ENCODE peak calls at places on chromosomes 5 and 9, in seven cellular contexts. Y is stimulated activated CD4-positive, alpha-beta T cell treated with anti-CD3 and anti-CD28 coated beads, Interleukin-15, amount 100 ng/mL, for 24 hours; G is hypothalamus; R is hippocampal formation; U is stimulated activated naive CD4-positive, alpha-beta T cell; N is Right ventricle myocardium inferior; K is cardiac fibroblast. C is an unnamed sample.

GRCh38 chr5:127001621-127002296 is 28.6 kb downstream of the MARCHF3 start:
- DNase-seq in Y (no peak), G (no peak), R (no peak), U (no peak), N (no peak), K (peak; percentile 92), C (no peak)

GRCh38 chr5:139649082-139649991 is 1.2 kb downstream of the CXXC5 start:
- DNase-seq in Y (peak; percentile 32), G (no peak), R (no peak), U (peak; percentile 28), N (peak; percentile 74), K (peak; percentile 38), C (peak; percentile 66)

GRCh38 chr5:159905496-159905895 is 10.8 kb upstream of the ADRA1B start:
- DNase-seq in Y (no peak), G (no peak), R (no peak), U (no peak), N (no peak), K (peak; percentile 96), C (no peak)

GRCh38 chr9:71355884-71356283 is 234.5 kb upstream of the TRPM3 start:
- DNase-seq in Y (no peak), G (no peak), R (no peak), U (no peak), N (no peak), K (no peak), C (no peak)

GRCh38 chr5:4941957-4942830 is 197.9 kb upstream of the ADAMTS16 start:
- DNase-seq in Y (peak; percentile 21), G (no peak), R (no peak), U (no peak), N (no peak), K (no peak), C (peak; percentile 43)

GRCh38 chr9:114968710-114969109 is 38.3 kb upstream of the TNFSF8 start:
- DNase-seq in Y (no peak), G (no peak), R (no peak), U (no peak), N (no peak), K (peak; percentile 73), C (no peak)

GRCh38 chr9:110640736-110641135 is 27.9 kb upstream of the MUSK start:
- DNase-seq in Y (no peak), G (no peak), R (no peak), U (no peak), N (no peak), K (peak; percentile 17), C (no peak)

GRCh38 chr5:72608297-72608696 is 101.1 kb upstream of the ZNF366 start:
- DNase-seq in Y (no peak), G (peak; percentile 71), R (peak; percentile 68), U (no peak), N (no peak), K (peak; percentile 66), C (no peak)

GRCh38 chr9:15135167-15135792 is 171.7 kb downstream of the TTC39B start:
- DNase-seq in Y (peak; percentile 39), G (peak; percentile 41), R (peak; percentile 38), U (peak; percentile 65), N (no peak), K (peak; percentile 79), C (peak; percentile 35)

GRCh38 chr9:72185561-72185960 is 36.3 kb downstream of the GDA start:
- DNase-seq in Y (no peak), G (no peak), R (no peak), U (no peak), N (no peak), K (peak; percentile 3), C (no peak)

GRCh38 chr5:135024956-135025729 is 8.9 kb downstream of the PITX1 start:
- DNase-seq in Y (no peak), G (no peak), R (no peak), U (no peak), N (no peak), K (no peak), C (no peak)

GRCh38 chr5:176732736-176733585 is 77.4 kb upstream of the UNC5A start:
- DNase-seq in Y (no peak), G (no peak), R (no peak), U (no peak), N (no peak), K (no peak), C (no peak)

GRCh38 chr5:89282038-89282831 is 399.3 kb upstream of the MEF2C start:
- DNase-seq in Y (no peak), G (no peak), R (no peak), U (no peak), N (no peak), K (no peak), C (no peak)

GRCh38 chr9:69891696-69892095 is 71.1 kb downstream of the CFAP95 start:
- DNase-seq in Y (no peak), G (no peak), R (no peak), U (no peak), N (no peak), K (no peak), C (no peak)

GRCh38 chr9:128625391-128626145 is 31.1 kb downstream of the DYNC2I2 start:
- DNase-seq in Y (no peak), G (no peak), R (no peak), U (no peak), N (no peak), K (no peak), C (no peak)

GRCh38 chr9:4879098-4879497 is 86.4 kb downstream of the RCL1 start:
- DNase-seq in Y (no peak), G (no peak), R (no peak), U (no peak), N (no peak), K (no peak), C (no peak)

GRCh38 chr9:132743886-132744544 is 73.8 kb downstream of the GTF3C4 start:
- DNase-seq in Y (no peak), G (no peak), R (no peak), U (no peak), N (no peak), K (no peak), C (no peak)

GRCh38 chr9:135608999-135609317 is 30.4 kb downstream of the GLT6D1 start:
- DNase-seq in Y (no peak), G (no peak), R (no peak), U (no peak), N (peak; percentile 31), K (no peak), C (no peak)

GRCh38 chr5:139647406-139648204 is 544 bp upstream of the CXXC5 start:
- DNase-seq in Y (no peak), G (no peak), R (no peak), U (no peak), N (peak; percentile 11), K (no peak), C (no peak)

GRCh38 chr9:93468763-93469456 is 15.5 kb upstream of the FAM120AOS start:
- DNase-seq in Y (no peak), G (no peak), R (no peak), U (no peak), N (peak; percentile 44), K (peak; percentile 52), C (no peak)